ENCODE peak calls at places on chromosome 16, in nine cellular contexts. R is HS-5; J is central memory CD4-positive, alpha-beta T cell; E is naive B cell; C is glutamatergic neuron; Y is neural crest cell; N is AG10803; U is NCI-H1417 treated with DMSO at 0.1 percent for 48 hours; F is NCI-H187. K is an unnamed sample.
A peak's percentile ranks its signal among the peaks of the same experiment; 100 is the strongest.

GRCh38 chr16:58016841-58017446 is 8.6 kb upstream of the MMP15 start:
- DNase-seq in R (no peak), J (no peak), E (no peak), C (peak; percentile 4), Y (no peak), N (peak; percentile 21), U (no peak), F (no peak), K (no peak)

GRCh38 chr16:73199214-73199613 is 151.3 kb upstream of the ZFHX3 start:
- DNase-seq in R (no peak), J (no peak), E (no peak), C (no peak), Y (no peak), N (no peak), U (no peak), F (no peak), K (no peak)

GRCh38 chr16:86697715-86698114 is 119.4 kb downstream of the FOXL1 start:
- DNase-seq in R (no peak), J (no peak), E (no peak), C (no peak), Y (no peak), N (no peak), U (no peak), F (no peak), K (peak; percentile 53)

GRCh38 chr16:12703935-12704334 is 99.8 kb downstream of the CPPED1 start:
- DNase-seq in R (peak; percentile 22), J (no peak), E (no peak), C (no peak), Y (no peak), N (peak; percentile 48), U (no peak), F (no peak), K (no peak)

GRCh38 chr16:85227262-85227923 is 115.1 kb upstream of the CIBAR2 start:
- DNase-seq in R (no peak), J (no peak), E (no peak), C (no peak), Y (no peak), N (no peak), U (no peak), F (no peak), K (peak; percentile 60)

GRCh38 chr16:84045001-84045817 is 2.6 kb upstream of the SLC38A8 start:
- DNase-seq in R (no peak), J (no peak), E (no peak), C (no peak), Y (no peak), N (no peak), U (no peak), F (no peak), K (no peak)

GRCh38 chr16:8962393-8963009 is 1.2 kb downstream of the USP7 start:
- DNase-seq in R (no peak), J (peak; percentile 75), E (peak; percentile 87), C (no peak), Y (no peak), N (no peak), U (no peak), F (no peak), K (no peak)

GRCh38 chr16:52469775-52470174 is 77.2 kb downstream of the TOX3 start:
- DNase-seq in R (no peak), J (no peak), E (no peak), C (no peak), Y (no peak), N (no peak), U (no peak), F (no peak), K (peak; percentile 41)